ENCODE peak calls at places on chromosomes 11 and 22, in five cellular contexts. G is aorta, Q is adrenal gland, Z is pancreas, D is ascending aorta. P is an unnamed sample. For H3K4me1 and H3K36me3, the result is how much of the 10 kb centered on the place peaks cover.

GRCh38 chr11:68099474-68100405 is 21.4 kb downstream of the CHKA start:
- DNase-seq in G (no peak), Q (peak), Z (peak), D (no peak), P (no peak)

GRCh38 chr22:17578129-17578754 is 14.9 kb downstream of the SLC25A18 start:
- DNase-seq in G (no peak), Q (peak), Z (peak), D (no peak), P (peak)

GRCh38 chr22:33271390-33272161 is 213.4 kb upstream of the SYN3 start:
- DNase-seq in G (peak), Q (peak), Z (peak), D (peak), P (no peak)

GRCh38 chr11:97015327-97015726 is 625.5 kb downstream of the JRKL start:
- DNase-seq in G (no peak), Q (no peak), Z (no peak), D (no peak), P (no peak)

GRCh38 chr11:22780914-22781593 is 48.5 kb downstream of the SVIP start:
- DNase-seq in G (no peak), Q (no peak), Z (no peak), D (no peak), P (no peak)

GRCh38 chr11:6571434-6572008 is 31.9 kb downstream of the RRP8 start:
- DNase-seq in G (peak), Q (no peak), Z (no peak), D (no peak), P (no peak)

GRCh38 chr11:31690516-31690915 is 120.6 kb downstream of the PAX6 start:
- DNase-seq in G (no peak), Q (no peak), Z (no peak), D (no peak), P (no peak)

GRCh38 chr22:49015993-49016908 is 811.4 kb downstream of the BRD1 start:
- DNase-seq in G (peak), Q (peak), Z (no peak), D (no peak), P (no peak)

GRCh38 chr22:38067771-38068360 is 10.7 kb downstream of the PICK1 start:
- DNase-seq in G (no peak), Q (no peak), Z (peak), D (no peak), P (no peak)

GRCh38 chr11:80837051-80837450 is 1396.2 kb upstream of the TENM4 start:
- DNase-seq in G (no peak), Q (no peak), Z (no peak), D (no peak), P (no peak)

GRCh38 chr11:134685981-134686380 is 273.9 kb upstream of the B3GAT1 start:
- DNase-seq in G (no peak), Q (no peak), Z (no peak), D (no peak), P (no peak)

GRCh38 chr11:117950999-117951961 is 22.1 kb upstream of the TMPRSS13 start:
- DNase-seq in G (no peak), Q (no peak), Z (no peak), D (no peak), P (no peak)

GRCh38 chr11:77191823-77192495 is 63.9 kb downstream of the MYO7A start:
- DNase-seq in G (no peak), Q (no peak), Z (peak), D (no peak), P (no peak)

GRCh38 chr22:22748297-22748743 is 103.9 kb downstream of the GGTLC2 start:
- DNase-seq in G (no peak), Q (peak), Z (no peak), D (no peak), P (no peak)

GRCh38 chr22:22744412-22745224 is 100.2 kb downstream of the GGTLC2 start:
- DNase-seq in G (no peak), Q (no peak), Z (no peak), D (no peak), P (no peak)

GRCh38 chr22:22745225-22746060 is 101.0 kb downstream of the GGTLC2 start:
- DNase-seq in G (no peak), Q (peak), Z (no peak), D (no peak), P (no peak)

GRCh38 chr22:22746963-22747933 is 102.8 kb downstream of the GGTLC2 start:
- DNase-seq in G (no peak), Q (no peak), Z (no peak), D (no peak), P (no peak)

DNA sequence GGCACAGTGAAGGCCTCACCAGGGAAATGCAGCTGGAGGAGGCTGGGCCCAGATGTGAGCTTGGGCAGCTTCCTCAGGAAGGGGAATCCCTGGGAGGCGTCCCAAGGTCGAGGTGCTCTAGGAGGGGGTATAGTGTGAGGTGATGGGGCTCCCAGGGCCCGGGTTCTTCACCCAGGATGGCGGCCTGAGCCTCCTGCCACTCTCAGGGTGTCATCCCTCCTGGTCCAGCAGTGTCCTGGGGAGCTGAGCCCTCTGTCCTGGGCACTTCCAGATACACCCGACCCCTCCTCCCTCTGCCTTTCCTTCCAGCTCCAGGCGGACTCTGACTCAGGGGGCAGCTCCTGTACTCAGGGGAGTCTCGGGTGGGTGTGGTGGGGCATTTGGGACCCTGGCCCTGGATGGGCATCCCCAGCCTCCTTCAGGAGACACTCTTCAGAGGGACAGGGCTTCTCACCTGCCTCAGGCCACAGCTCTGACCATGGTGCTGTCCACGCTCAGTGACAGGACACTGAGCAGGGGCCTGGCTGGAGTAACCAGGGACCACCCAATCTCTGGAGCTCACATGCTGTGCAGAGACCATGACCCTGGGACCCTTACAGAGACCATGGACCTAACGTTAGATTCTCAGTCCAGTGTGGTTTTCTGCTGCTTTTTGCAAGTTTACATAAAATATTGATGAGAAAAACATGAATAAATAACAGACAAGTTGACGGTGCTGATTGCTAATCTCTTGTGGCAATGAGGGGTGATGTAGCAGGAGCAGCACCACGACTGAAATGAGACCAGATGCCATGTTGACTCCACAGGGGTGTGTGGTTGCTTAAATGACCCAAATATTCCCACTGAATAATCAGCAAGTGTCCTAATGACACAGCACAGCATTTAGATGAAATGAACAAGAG is 101.9 kb downstream of the GGTLC2 start:
- DNase-seq in G (no peak), Q (no peak), Z (no peak), D (no peak), P (no peak)
- H3K4me1 ChIP-seq in G (under half), Q (under half), Z (under half), D (under half), P (under half)

GRCh38 chr11:62560566-62561103 is 13.1 kb downstream of the EEF1G start:
- DNase-seq in G (peak), Q (peak), Z (peak), D (peak), P (peak)

GRCh38 chr11:62569611-62570010 is 4.1 kb downstream of the EEF1G start:
- DNase-seq in G (no peak), Q (no peak), Z (no peak), D (no peak), P (no peak)

GRCh38 chr11:62566247-62566646 is 7.4 kb downstream of the EEF1G start:
- DNase-seq in G (no peak), Q (no peak), Z (no peak), D (no peak), P (no peak)

GRCh38 chr11:62567018-62567633 is 6.6 kb downstream of the EEF1G start:
- DNase-seq in G (no peak), Q (no peak), Z (no peak), D (no peak), P (no peak)

GRCh38 chr11:62565100-62565802 is 8.4 kb downstream of the EEF1G start:
- DNase-seq in G (no peak), Q (no peak), Z (no peak), D (no peak), P (no peak)
- H3K36me3 ChIP-seq in G (under half), Q (half or more), Z (under half), D (half or more), P (half or more)

DNA sequence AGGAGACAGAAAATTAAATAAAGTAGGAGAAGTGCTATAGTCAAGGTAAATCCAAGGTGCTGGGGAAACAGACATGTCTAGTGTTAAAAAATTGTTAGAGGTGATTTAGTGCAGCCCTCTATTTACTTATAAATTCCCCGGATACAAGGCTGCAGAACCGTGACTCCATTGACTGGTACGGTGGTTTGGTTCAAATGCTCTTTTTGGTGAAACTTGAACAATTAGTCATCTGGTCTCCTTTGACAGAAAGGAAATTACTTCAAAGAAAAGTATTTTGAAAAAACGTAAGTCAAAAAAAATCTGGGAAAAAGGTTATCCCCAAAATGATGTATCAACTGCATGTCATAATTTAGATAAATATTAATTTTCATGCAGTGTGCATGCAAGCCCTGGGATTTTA is 399.2 kb downstream of the CNTN5 start:
- DNase-seq in G (no peak), Q (no peak), Z (no peak), D (no peak), P (no peak)
- H3K4me1 ChIP-seq in G (under half), Q (under half), Z (under half), D (under half), P (under half)

GRCh38 chr22:41638124-41638523 is 17.0 kb downstream of the XRCC6 start:
- DNase-seq in G (no peak), Q (no peak), Z (no peak), D (no peak), P (no peak)
- H3K36me3 ChIP-seq in G (under half), Q (half or more), Z (under half), D (half or more), P (half or more)

GRCh38 chr11:19789840-19790710 is 77.4 kb downstream of the NAV2 start:
- DNase-seq in G (no peak), Q (peak), Z (no peak), D (no peak), P (no peak)
- H3K4me1 ChIP-seq in G (under half), Q (under half), Z (under half), D (under half), P (under half)

GRCh38 chr11:7898666-7899283 is 32.3 kb downstream of the OR10A6 start:
- DNase-seq in G (no peak), Q (no peak), Z (no peak), D (no peak), P (no peak)

GRCh38 chr11:7899418-7899817 is 31.6 kb downstream of the OR10A6 start:
- DNase-seq in G (no peak), Q (no peak), Z (no peak), D (no peak), P (no peak)

GRCh38 chr11:7901319-7901854 is 29.7 kb downstream of the OR10A6 start:
- DNase-seq in G (no peak), Q (no peak), Z (no peak), D (no peak), P (no peak)

GRCh38 chr11:7903940-7904339 is 27.1 kb downstream of the OR10A6 start:
- DNase-seq in G (no peak), Q (no peak), Z (no peak), D (no peak), P (no peak)

GRCh38 chr11:7900686-7901085 is 30.4 kb downstream of the OR10A6 start:
- DNase-seq in G (no peak), Q (no peak), Z (no peak), D (no peak), P (no peak)
- H3K36me3 ChIP-seq in G (under half), Q (under half), Z (under half), D (under half), P (under half)

GRCh38 chr22:20567371-20567847 is 60.0 kb downstream of the MED15 start:
- DNase-seq in G (peak), Q (no peak), Z (no peak), D (no peak), P (no peak)

GRCh38 chr22:20565761-20566160 is 58.4 kb downstream of the MED15 start:
- DNase-seq in G (peak), Q (no peak), Z (no peak), D (no peak), P (peak)

GRCh38 chr22:20567993-20568417 is 60.6 kb downstream of the MED15 start:
- DNase-seq in G (no peak), Q (no peak), Z (no peak), D (no peak), P (no peak)

GRCh38 chr22:20565079-20565734 is 57.8 kb downstream of the MED15 start:
- DNase-seq in G (peak), Q (no peak), Z (no peak), D (no peak), P (no peak)

GRCh38 chr22:20566420-20567260 is 59.2 kb downstream of the MED15 start:
- DNase-seq in G (peak), Q (peak), Z (no peak), D (no peak), P (no peak)
- H3K4me1 ChIP-seq in G (under half), Q (under half), Z (under half), D (under half), P (half or more)

GRCh38 chr11:35160248-35160820 is 21.4 kb downstream of the CD44 start:
- DNase-seq in G (no peak), Q (no peak), Z (no peak), D (no peak), P (no peak)

GRCh38 chr11:35163209-35163608 is 24.2 kb downstream of the CD44 start:
- DNase-seq in G (no peak), Q (no peak), Z (no peak), D (no peak), P (no peak)

GRCh38 chr11:35162795-35163194 is 23.8 kb downstream of the CD44 start:
- DNase-seq in G (no peak), Q (no peak), Z (no peak), D (no peak), P (no peak)

GRCh38 chr11:35159111-35159510 is 20.1 kb downstream of the CD44 start:
- DNase-seq in G (no peak), Q (no peak), Z (no peak), D (no peak), P (no peak)

DNA sequence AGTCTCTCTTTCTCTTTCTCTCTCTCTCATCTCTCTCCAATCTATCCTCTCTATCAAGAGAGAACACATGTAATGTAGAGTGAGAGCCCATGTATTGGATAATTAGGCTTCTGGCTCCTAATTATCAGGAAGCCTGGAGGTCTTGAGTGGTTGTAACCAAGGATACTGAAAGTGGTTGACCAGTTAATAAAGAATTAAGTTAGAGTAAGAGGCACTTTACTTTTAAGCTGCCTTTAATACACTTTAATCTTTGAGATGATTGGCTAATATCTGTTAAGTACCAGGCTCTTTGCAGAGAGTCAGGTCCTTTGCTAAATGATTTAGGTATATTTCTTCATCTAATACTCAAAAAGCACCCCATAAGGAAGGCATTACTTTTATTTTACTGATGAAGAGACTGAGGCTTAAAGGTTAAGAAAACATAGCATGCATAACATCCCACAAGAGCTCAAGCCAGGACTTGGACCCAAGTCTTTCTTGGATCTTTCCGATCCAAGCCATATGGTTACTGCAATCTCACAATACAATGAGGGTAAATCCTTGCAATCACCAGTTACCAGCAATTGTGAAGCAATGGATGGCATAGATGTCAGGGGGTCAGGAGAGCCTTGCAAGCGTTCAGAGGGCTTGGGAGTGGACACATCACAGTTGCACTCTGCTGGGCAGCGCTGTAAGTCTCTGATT is 22.1 kb downstream of the CD44 start:
- DNase-seq in G (no peak), Q (no peak), Z (no peak), D (no peak), P (no peak)
- H3K36me3 ChIP-seq in G (under half), Q (under half), Z (under half), D (under half), P (under half)

DNA sequence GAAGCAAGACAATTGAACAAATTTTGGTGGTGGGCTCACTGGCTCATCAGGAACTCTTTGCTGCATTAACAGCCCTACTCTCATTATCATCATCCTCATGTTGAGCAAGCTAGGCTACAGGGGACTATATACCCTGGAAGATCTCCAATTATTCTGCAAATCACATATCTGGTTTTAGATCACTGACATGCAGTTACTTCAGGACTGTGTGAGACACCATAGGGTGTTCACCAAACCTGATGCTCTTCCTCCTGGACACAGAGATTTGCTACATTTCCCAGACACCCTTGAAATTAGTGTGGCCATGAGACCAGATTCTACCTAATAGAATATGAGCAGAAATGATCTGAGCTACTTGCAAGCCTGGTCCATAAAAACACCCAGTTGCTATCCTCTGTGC is 23.0 kb upstream of the ME3 start:
- DNase-seq in G (no peak), Q (no peak), Z (no peak), D (no peak), P (no peak)
- H3K4me1 ChIP-seq in G (under half), Q (under half), Z (under half), D (under half), P (under half)

P was measured in suprapubic skin.